ENCODE peak calls at places on chromosomes 2 and 18, in five cellular contexts. C is CD8-positive, alpha-beta T cell; I is A549; D is activated CD8-positive, alpha-beta T cell treated with anti-CD3 and anti-CD28 coated beads for 36 hours; X is PC-9. B is an unnamed sample.

GRCh38 chr2:95760839-95761525 is 169.2 kb downstream of the TRIM43 start:
- DNase-seq in C (no peak), I (peak; percentile 1), D (no peak), X (peak; percentile 15), B (no peak)

GRCh38 chr2:17594533-17595391 is 54.3 kb downstream of the VSNL1 start:
- DNase-seq in I (no peak), X (no peak), D (no peak), C (no peak), B (no peak)

GRCh38 chr18:79935098-79935480 is 16.4 kb downstream of the SLC66A2 start:
- DNase-seq in X (no peak), I (no peak), C (no peak), D (no peak), B (no peak)

GRCh38 chr2:100052645-100053044 is 89.7 kb downstream of the AFF3 start:
- DNase-seq in D (no peak), C (no peak), I (no peak), X (no peak), B (no peak)

GRCh38 chr2:101063352-101063751 is 61.3 kb downstream of the RPL31 start:
- DNase-seq in I (no peak), C (no peak), D (no peak), X (no peak), B (no peak)

GRCh38 chr2:44578401-44579135 is 216.8 kb downstream of the CAMKMT start:
- DNase-seq in I (no peak), X (no peak), C (no peak), D (no peak), B (no peak)

GRCh38 chr2:118249970-118250369 is 161.7 kb downstream of the INSIG2 start:
- DNase-seq in D (no peak), C (no peak), X (no peak), I (no peak), B (no peak)

GRCh38 chr18:78819926-78820834 is 159.4 kb upstream of the SALL3 start:
- DNase-seq in D (no peak), C (no peak), X (no peak), I (no peak), B (no peak)

GRCh38 chr2:206176886-206177285 is 17.2 kb downstream of the EEF1B2 start:
- DNase-seq in X (no peak), C (no peak), I (no peak), D (no peak), B (no peak)

GRCh38 chr2:215668329-215668728 is 232.5 kb upstream of the FN1 start:
- DNase-seq in X (no peak), I (no peak), C (no peak), D (no peak), B (no peak)

GRCh38 chr2:242011991-242012764 is 142.6 kb downstream of the RTP5 start:
- DNase-seq in I (no peak), D (no peak), C (no peak), X (no peak), B (no peak)

GRCh38 chr2:40304340-40304739 is 147.6 kb downstream of the SLC8A1 start:
- DNase-seq in X (no peak), I (no peak), C (no peak), D (no peak), B (no peak)

GRCh38 chr2:73004466-73004865 is 67.0 kb downstream of the SFXN5 start:
- DNase-seq in C (no peak), X (no peak), D (no peak), I (no peak), B (no peak)

GRCh38 chr2:74573747-74574562 is 19.4 kb downstream of the DOK1 start:
- DNase-seq in I (no peak), D (peak; percentile 35), X (no peak), C (no peak), B (no peak)

GRCh38 chr2:155100261-155100660 is 401.8 kb downstream of the KCNJ3 start:
- DNase-seq in I (no peak), X (peak; percentile 41), D (no peak), C (no peak), B (no peak)

GRCh38 chr2:188519133-188519532 is 227.5 kb downstream of the GULP1 start:
- DNase-seq in I (no peak), D (no peak), X (no peak), C (no peak), B (no peak)

GRCh38 chr2:31125918-31126695 is 12.1 kb downstream of the GALNT14 start:
- DNase-seq in D (no peak), X (no peak), C (no peak), I (no peak), B (no peak)

GRCh38 chr2:152393377-152393776 is 58.4 kb downstream of the FMNL2 start:
- DNase-seq in I (no peak), D (no peak), X (no peak), C (no peak), B (no peak)

GRCh38 chr18:9172506-9173127 is 36.0 kb downstream of the ANKRD12 start:
- DNase-seq in D (no peak), X (no peak), C (no peak), I (no peak), B (no peak)

GRCh38 chr2:2328847-2329246 is 2.2 kb downstream of the MYT1L start:
- DNase-seq in I (no peak), C (no peak), X (no peak), D (peak; percentile 12), B (no peak)

GRCh38 chr2:40746150-40746549 is 294.3 kb upstream of the SLC8A1 start:
- DNase-seq in X (no peak), D (no peak), I (peak; percentile 6), C (no peak), B (no peak)

GRCh38 chr2:71330155-71330554 is 1.4 kb upstream of the ZNF638 start:
- DNase-seq in X (no peak), C (no peak), D (no peak), I (no peak), B (no peak)

GRCh38 chr2:127411609-127412370 is 6.4 kb upstream of the PROC start:
- DNase-seq in I (no peak), X (no peak), C (no peak), D (no peak), B (no peak)

GRCh38 chr2:215280326-215280725 is 31.5 kb upstream of the ATIC start:
- DNase-seq in X (no peak), D (no peak), C (no peak), I (no peak), B (no peak)

GRCh38 chr2:233462202-233462785 is 104.3 kb downstream of the USP40 start:
- DNase-seq in D (no peak), I (no peak), X (no peak), C (no peak), B (no peak)

GRCh38 chr2:135839713-135840112 is 2.7 kb upstream of the LCT start:
- DNase-seq in X (no peak), C (no peak), I (no peak), D (no peak), B (no peak)

GRCh38 chr2:84793641-84794040 is 87.2 kb downstream of the TRABD2A start:
- DNase-seq in C (no peak), I (no peak), X (no peak), D (no peak), B (no peak)

GRCh38 chr18:79216176-79216575 is 147.0 kb downstream of the ATP9B start:
- DNase-seq in D (no peak), I (no peak), C (no peak), X (no peak), B (no peak)

GRCh38 chr2:156175946-156176345 is 156.6 kb downstream of the NR4A2 start:
- DNase-seq in D (no peak), X (no peak), I (no peak), C (no peak), B (no peak)

GRCh38 chr18:70420151-70420898 is 131.5 kb downstream of the SOCS6 start:
- DNase-seq in D (no peak), X (no peak), C (no peak), I (no peak), B (no peak)

GRCh38 chr2:8277921-8278571 is 403.8 kb upstream of the ID2 start:
- DNase-seq in C (no peak), X (no peak), I (no peak), D (no peak), B (no peak)

GRCh38 chr2:116719841-116720240 is 1094.7 kb upstream of the DDX18 start:
- DNase-seq in C (no peak), D (no peak), X (no peak), I (no peak), B (no peak)

GRCh38 chr2:218218409-218219185 is 1.6 kb downstream of the ARPC2 start:
- DNase-seq in C (no peak), X (no peak), D (peak; percentile 56), I (no peak), B (no peak)

GRCh38 chr18:63936156-63936931 is 12.8 kb upstream of the HMSD start:
- DNase-seq in D (peak; percentile 78), I (peak; percentile 57), X (peak; percentile 72), C (peak; percentile 16), B (peak; percentile 91)
- TF ChIP-seq CTCF in D (peak; percentile 51), I (peak; percentile 45), X (peak; percentile 69), C (peak; percentile 25), B (peak; percentile 68)

GRCh38 chr2:216773072-216773471 is 77.7 kb upstream of the IGFBP5 start:
- DNase-seq in I (no peak), C (no peak), D (no peak), X (no peak), B (no peak)

GRCh38 chr2:216774620-216775019 is 79.3 kb upstream of the IGFBP5 start:
- DNase-seq in D (no peak), X (peak; percentile 10), C (no peak), I (no peak), B (no peak)

GRCh38 chr2:216774180-216774579 is 78.8 kb upstream of the IGFBP5 start:
- DNase-seq in I (no peak), X (no peak), C (no peak), D (no peak), B (no peak)

GRCh38 chr2:216776076-216776726 is 80.9 kb upstream of the IGFBP5 start:
- DNase-seq in D (no peak), X (no peak), C (no peak), I (no peak), B (no peak)

DNA sequence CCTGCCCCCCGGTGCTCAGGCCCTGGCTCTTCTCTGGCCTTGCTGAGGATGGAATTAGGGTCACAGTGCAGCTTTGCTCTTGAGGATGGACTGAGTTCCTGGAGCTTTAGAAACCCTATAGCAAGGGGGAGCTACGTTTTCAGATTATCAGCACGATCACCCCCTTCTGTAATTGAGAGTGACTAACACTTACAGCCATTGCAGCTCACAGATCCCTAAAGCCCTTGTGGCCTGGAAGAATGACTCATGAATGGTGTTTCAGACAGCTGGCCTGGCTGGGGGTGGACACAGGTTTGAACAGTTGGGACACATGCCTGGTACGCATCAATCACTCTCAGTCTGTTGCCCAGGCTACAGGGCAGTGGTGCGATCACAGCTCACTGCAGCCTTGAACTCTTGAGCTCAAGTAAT is 79.7 kb upstream of the IGFBP5 start:
- DNase-seq in X (peak; percentile 68), C (no peak), D (no peak), I (peak; percentile 8), B (no peak)
- TF ChIP-seq CTCF in X (no peak), C (no peak), D (no peak), I (no peak), B (no peak)

GRCh38 chr2:137675584-137676327 is 288.5 kb upstream of the HNMT start:
- DNase-seq in C (no peak), X (no peak), I (no peak), D (no peak), B (no peak)
- TF ChIP-seq CTCF in C (no peak), X (no peak), I (no peak), D (no peak), B (no peak)

DNA sequence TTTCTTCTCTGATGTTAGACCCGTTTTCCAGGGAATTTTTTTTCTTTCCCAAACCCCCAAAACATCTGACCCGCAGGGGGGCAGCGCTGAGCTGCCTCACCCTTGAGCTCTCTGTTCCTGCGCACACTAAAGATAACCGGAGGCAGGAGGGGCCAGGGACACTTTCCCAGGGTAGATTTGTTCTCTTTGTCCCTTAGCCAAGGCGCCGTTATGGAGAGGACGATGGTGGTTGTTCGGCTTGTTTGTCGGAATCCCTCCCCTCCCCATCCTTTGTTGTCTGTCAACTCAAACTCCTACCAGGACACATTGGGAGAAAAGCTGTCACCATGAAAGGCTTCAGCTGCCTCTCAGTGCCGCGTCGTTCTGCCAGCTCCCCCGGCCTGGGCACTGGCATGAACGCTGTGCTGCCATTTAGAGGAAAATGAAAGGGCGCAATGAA is 62.3 kb downstream of the RND3 start:
- DNase-seq in D (no peak), I (no peak), X (no peak), C (no peak), B (no peak)
- TF ChIP-seq CTCF in D (no peak), I (no peak), X (no peak), C (no peak), B (no peak)

B was measured in D721Med.